ENCODE peak calls at places on chromosomes 3 and 15, in seven cellular contexts. One of them, this sample, is unnamed.

GRCh38 chr3:171971919-171972526 is 67.4 kb upstream of the FNDC3B start:
- DNase-seq in suprapubic skin: no peak
- DNase-seq in ovary: no peak
- DNase-seq in thyroid gland: no peak
- DNase-seq in testis: no peak
- DNase-seq in uterus: no peak
- DNase-seq in esophagus squamous epithelium: no peak
- DNase-seq in this sample: no peak

GRCh38 chr3:43079536-43080332 is 26.1 kb downstream of the POMGNT2 start:
- DNase-seq in testis: no peak
- DNase-seq in ovary: no peak
- DNase-seq in suprapubic skin: no peak
- DNase-seq in thyroid gland: no peak
- DNase-seq in esophagus squamous epithelium: no peak
- DNase-seq in uterus: no peak
- DNase-seq in this sample: no peak

GRCh38 chr3:110420158-110420641 is 651.4 kb upstream of the NECTIN3 start:
- DNase-seq in uterus: no peak
- DNase-seq in testis: no peak
- DNase-seq in esophagus squamous epithelium: no peak
- DNase-seq in thyroid gland: no peak
- DNase-seq in ovary: no peak
- DNase-seq in suprapubic skin: no peak
- DNase-seq in this sample: no peak

GRCh38 chr15:80549191-80549590 is 145.0 kb downstream of the ARNT2 start:
- DNase-seq in testis: no peak
- DNase-seq in uterus: no peak
- DNase-seq in ovary: no peak
- DNase-seq in esophagus squamous epithelium: no peak
- DNase-seq in suprapubic skin: no peak
- DNase-seq in thyroid gland: no peak
- DNase-seq in this sample: no peak

GRCh38 chr15:98017150-98017964 is 56.9 kb downstream of the ARRDC4 start:
- DNase-seq in suprapubic skin: no peak
- DNase-seq in ovary: no peak
- DNase-seq in thyroid gland: no peak
- DNase-seq in testis: no peak
- DNase-seq in uterus: no peak
- DNase-seq in esophagus squamous epithelium: no peak
- DNase-seq in this sample: no peak

GRCh38 chr3:193190387-193190786 is 50.6 kb upstream of the PLAAT1 start:
- DNase-seq in ovary: no peak
- DNase-seq in suprapubic skin: no peak
- DNase-seq in thyroid gland: peak; percentile 30
- DNase-seq in esophagus squamous epithelium: no peak
- DNase-seq in uterus: no peak
- DNase-seq in testis: peak; percentile 67
- DNase-seq in this sample: no peak

GRCh38 chr3:195758721-195759353 is 38.1 kb downstream of the MUC20 start:
- DNase-seq in suprapubic skin: peak; percentile 33
- DNase-seq in uterus: no peak
- DNase-seq in thyroid gland: no peak
- DNase-seq in testis: peak; percentile 10
- DNase-seq in ovary: no peak
- DNase-seq in esophagus squamous epithelium: no peak
- DNase-seq in this sample: no peak

GRCh38 chr3:165624761-165625160 is 212.5 kb downstream of the BCHE start:
- DNase-seq in suprapubic skin: no peak
- DNase-seq in uterus: no peak
- DNase-seq in esophagus squamous epithelium: no peak
- DNase-seq in thyroid gland: no peak
- DNase-seq in ovary: no peak
- DNase-seq in testis: no peak
- DNase-seq in this sample: no peak

GRCh38 chr3:159733194-159733860 is 255.3 kb upstream of the IL12A start:
- DNase-seq in uterus: no peak
- DNase-seq in ovary: no peak
- DNase-seq in testis: no peak
- DNase-seq in thyroid gland: no peak
- DNase-seq in esophagus squamous epithelium: no peak
- DNase-seq in suprapubic skin: no peak
- DNase-seq in this sample: no peak

GRCh38 chr3:46280105-46280797 is 38.0 kb downstream of the CCR3 start:
- DNase-seq in ovary: no peak
- DNase-seq in thyroid gland: peak; percentile 14
- DNase-seq in uterus: no peak
- DNase-seq in esophagus squamous epithelium: no peak
- DNase-seq in testis: no peak
- DNase-seq in suprapubic skin: no peak
- DNase-seq in this sample: no peak

GRCh38 chr3:109224333-109224732 is 87.8 kb downstream of the C3orf85 start:
- DNase-seq in esophagus squamous epithelium: no peak
- DNase-seq in thyroid gland: no peak
- DNase-seq in uterus: no peak
- DNase-seq in suprapubic skin: no peak
- DNase-seq in ovary: no peak
- DNase-seq in testis: peak; percentile 30
- DNase-seq in this sample: no peak

GRCh38 chr15:80999623-81000036 is 1.1 kb upstream of the TLNRD1 start:
- DNase-seq in thyroid gland: no peak
- DNase-seq in suprapubic skin: no peak
- DNase-seq in testis: no peak
- DNase-seq in esophagus squamous epithelium: no peak
- DNase-seq in uterus: no peak
- DNase-seq in ovary: no peak
- DNase-seq in this sample: peak; percentile 45

GRCh38 chr15:34610388-34610787 is 26.9 kb upstream of the GOLGA8B start:
- DNase-seq in esophagus squamous epithelium: no peak
- DNase-seq in suprapubic skin: no peak
- DNase-seq in ovary: no peak
- DNase-seq in thyroid gland: no peak
- DNase-seq in uterus: no peak
- DNase-seq in testis: no peak
- DNase-seq in this sample: no peak

GRCh38 chr3:54665201-54665600 is 262.7 kb downstream of the LRTM1 start:
- DNase-seq in ovary: no peak
- DNase-seq in esophagus squamous epithelium: no peak
- DNase-seq in testis: no peak
- DNase-seq in thyroid gland: no peak
- DNase-seq in uterus: no peak
- DNase-seq in suprapubic skin: no peak
- DNase-seq in this sample: no peak

GRCh38 chr15:66053991-66054390 is 184.7 kb downstream of the RAB11A start:
- DNase-seq in esophagus squamous epithelium: no peak
- DNase-seq in thyroid gland: no peak
- DNase-seq in uterus: no peak
- DNase-seq in ovary: no peak
- DNase-seq in suprapubic skin: no peak
- DNase-seq in testis: no peak
- DNase-seq in this sample: no peak

GRCh38 chr3:101128786-101129185 is 135.6 kb upstream of the ABI3BP start:
- DNase-seq in suprapubic skin: no peak
- DNase-seq in thyroid gland: peak; percentile 3
- DNase-seq in esophagus squamous epithelium: no peak
- DNase-seq in ovary: no peak
- DNase-seq in testis: no peak
- DNase-seq in uterus: no peak
- DNase-seq in this sample: no peak

GRCh38 chr15:90001062-90001682 is at the start of gene ZNF710:
- DNase-seq in suprapubic skin: peak; percentile 69
- DNase-seq in esophagus squamous epithelium: no peak
- DNase-seq in testis: peak; percentile 66
- DNase-seq in thyroid gland: peak; percentile 61
- DNase-seq in uterus: peak; percentile 71
- DNase-seq in ovary: peak; percentile 75
- DNase-seq in this sample: peak; percentile 71

GRCh38 chr3:107425033-107425432 is 47.8 kb downstream of the CCDC54 start:
- DNase-seq in uterus: no peak
- DNase-seq in thyroid gland: no peak
- DNase-seq in suprapubic skin: no peak
- DNase-seq in testis: no peak
- DNase-seq in esophagus squamous epithelium: no peak
- DNase-seq in ovary: no peak
- DNase-seq in this sample: no peak

GRCh38 chr3:181210275-181210674 is 220.7 kb upstream of the DNAJC19 start:
- DNase-seq in testis: no peak
- DNase-seq in uterus: no peak
- DNase-seq in thyroid gland: no peak
- DNase-seq in suprapubic skin: no peak
- DNase-seq in esophagus squamous epithelium: no peak
- DNase-seq in ovary: no peak
- DNase-seq in this sample: no peak

GRCh38 chr15:89196994-89197393 is 24.4 kb downstream of the RLBP1 start:
- DNase-seq in uterus: no peak
- DNase-seq in thyroid gland: peak; percentile 63
- DNase-seq in esophagus squamous epithelium: no peak
- DNase-seq in ovary: no peak
- DNase-seq in testis: no peak
- DNase-seq in suprapubic skin: peak; percentile 55
- DNase-seq in this sample: no peak

GRCh38 chr3:185914911-185915629 is 22.7 kb downstream of the TRA2B start:
- DNase-seq in uterus: no peak
- DNase-seq in esophagus squamous epithelium: no peak
- DNase-seq in thyroid gland: no peak
- DNase-seq in suprapubic skin: no peak
- DNase-seq in testis: no peak
- DNase-seq in ovary: no peak
- DNase-seq in this sample: no peak
- TF ChIP-seq POLR2A in uterus: no peak
- TF ChIP-seq POLR2A in esophagus squamous epithelium: no peak
- TF ChIP-seq POLR2A in thyroid gland: no peak
- TF ChIP-seq POLR2A in suprapubic skin: no peak
- TF ChIP-seq POLR2A in testis: no peak
- TF ChIP-seq POLR2A in ovary: no peak
- TF ChIP-seq POLR2A in this sample: no peak

GRCh38 chr3:15011174-15011573 is 53.9 kb downstream of the MRPS25 start:
- DNase-seq in testis: no peak
- DNase-seq in uterus: no peak
- DNase-seq in esophagus squamous epithelium: no peak
- DNase-seq in ovary: no peak
- DNase-seq in thyroid gland: no peak
- DNase-seq in suprapubic skin: no peak
- DNase-seq in this sample: no peak

GRCh38 chr3:15010664-15011063 is 54.5 kb downstream of the MRPS25 start:
- DNase-seq in ovary: no peak
- DNase-seq in thyroid gland: no peak
- DNase-seq in esophagus squamous epithelium: no peak
- DNase-seq in suprapubic skin: no peak
- DNase-seq in uterus: no peak
- DNase-seq in testis: no peak
- DNase-seq in this sample: no peak

GRCh38 chr3:15009156-15009555 is 56.0 kb downstream of the MRPS25 start:
- DNase-seq in testis: no peak
- DNase-seq in esophagus squamous epithelium: no peak
- DNase-seq in uterus: no peak
- DNase-seq in ovary: no peak
- DNase-seq in thyroid gland: no peak
- DNase-seq in suprapubic skin: no peak
- DNase-seq in this sample: no peak

GRCh38 chr3:15007681-15008141 is 57.4 kb downstream of the MRPS25 start:
- DNase-seq in testis: no peak
- DNase-seq in thyroid gland: no peak
- DNase-seq in suprapubic skin: no peak
- DNase-seq in esophagus squamous epithelium: no peak
- DNase-seq in uterus: no peak
- DNase-seq in ovary: no peak
- DNase-seq in this sample: no peak
- H3K36me3 ChIP-seq in testis: no peaks in the 10 kb centered on the region
- H3K36me3 ChIP-seq in thyroid gland: no peaks in the 10 kb centered on the region
- H3K36me3 ChIP-seq in suprapubic skin: peaks cover 51% of the 10 kb centered on the region
- H3K36me3 ChIP-seq in esophagus squamous epithelium: peaks cover 85% of the 10 kb centered on the region
- H3K36me3 ChIP-seq in uterus: no peaks in the 10 kb centered on the region
- H3K36me3 ChIP-seq in ovary: no peaks in the 10 kb centered on the region
- H3K36me3 ChIP-seq in this sample: peaks cover 3% of the 10 kb centered on the region

GRCh38 chr3:138068046-138068445 is 47.4 kb downstream of the DZIP1L start:
- DNase-seq in testis: no peak
- DNase-seq in esophagus squamous epithelium: no peak
- DNase-seq in thyroid gland: no peak
- DNase-seq in suprapubic skin: no peak
- DNase-seq in uterus: no peak
- DNase-seq in ovary: no peak
- DNase-seq in this sample: no peak

GRCh38 chr3:138070006-138070405 is 45.4 kb downstream of the DZIP1L start:
- DNase-seq in suprapubic skin: no peak
- DNase-seq in thyroid gland: peak; percentile 68
- DNase-seq in ovary: no peak
- DNase-seq in testis: no peak
- DNase-seq in esophagus squamous epithelium: no peak
- DNase-seq in uterus: no peak
- DNase-seq in this sample: no peak

GRCh38 chr3:138078096-138078495 is 37.3 kb downstream of the DZIP1L start:
- DNase-seq in thyroid gland: no peak
- DNase-seq in ovary: no peak
- DNase-seq in esophagus squamous epithelium: no peak
- DNase-seq in testis: no peak
- DNase-seq in uterus: no peak
- DNase-seq in suprapubic skin: no peak
- DNase-seq in this sample: no peak

GRCh38 chr3:138068579-138069174 is 46.7 kb downstream of the DZIP1L start:
- DNase-seq in uterus: peak; percentile 78
- DNase-seq in esophagus squamous epithelium: peak; percentile 10
- DNase-seq in testis: peak; percentile 85
- DNase-seq in suprapubic skin: peak; percentile 84
- DNase-seq in thyroid gland: peak; percentile 86
- DNase-seq in ovary: peak; percentile 88
- DNase-seq in this sample: peak; percentile 81

GRCh38 chr3:138072816-138073215 is 42.6 kb downstream of the DZIP1L start:
- DNase-seq in uterus: no peak
- DNase-seq in thyroid gland: no peak
- DNase-seq in ovary: no peak
- DNase-seq in suprapubic skin: no peak
- DNase-seq in testis: no peak
- DNase-seq in esophagus squamous epithelium: no peak
- DNase-seq in this sample: no peak
- TF ChIP-seq POLR2A in uterus: no peak
- TF ChIP-seq POLR2A in thyroid gland: no peak
- TF ChIP-seq POLR2A in ovary: no peak
- TF ChIP-seq POLR2A in suprapubic skin: no peak
- TF ChIP-seq POLR2A in testis: no peak
- TF ChIP-seq POLR2A in esophagus squamous epithelium: no peak
- TF ChIP-seq POLR2A in this sample: no peak

DNA sequence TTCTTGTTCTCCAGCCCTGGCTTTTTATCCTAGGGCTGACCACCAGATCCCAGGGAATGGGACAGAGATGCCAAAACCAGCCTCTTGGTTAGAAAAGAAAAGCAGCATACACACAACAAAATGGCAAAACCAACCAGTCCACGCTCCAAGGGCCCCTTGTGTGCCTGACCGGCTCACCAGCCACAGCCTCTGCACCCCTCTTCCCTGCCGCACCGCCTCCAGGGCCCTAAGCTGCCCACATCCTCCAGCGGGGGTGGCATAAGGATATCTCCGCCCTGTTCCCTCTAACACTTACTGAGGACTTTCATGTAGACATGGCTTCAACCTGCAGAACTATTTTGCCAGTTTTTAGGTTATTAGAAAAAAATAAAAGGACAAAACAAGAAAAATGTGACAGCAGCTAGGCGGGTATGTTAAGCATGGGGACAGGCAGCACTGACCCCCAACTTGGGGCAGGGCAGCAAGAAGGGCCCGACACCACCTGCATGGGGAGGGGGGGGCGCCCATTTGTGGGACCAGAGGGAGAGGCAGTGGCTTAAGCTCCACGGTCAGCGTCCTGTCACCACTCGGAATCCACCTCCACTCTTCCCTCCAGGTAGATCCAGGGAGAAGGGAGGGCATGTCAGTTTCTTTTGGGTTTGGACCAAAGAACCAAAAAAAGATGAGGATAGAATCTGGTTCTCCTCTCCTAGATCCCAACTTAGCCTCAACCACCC is 49.1 kb downstream of the DHX30 start:
- DNase-seq in thyroid gland: no peak
- DNase-seq in esophagus squamous epithelium: no peak
- DNase-seq in testis: no peak
- DNase-seq in uterus: no peak
- DNase-seq in ovary: no peak
- DNase-seq in suprapubic skin: no peak
- DNase-seq in this sample: no peak
- H3K36me3 ChIP-seq in thyroid gland: peaks cover 65% of the 10 kb centered on the region
- H3K36me3 ChIP-seq in esophagus squamous epithelium: peaks cover 100% of the 10 kb centered on the region
- H3K36me3 ChIP-seq in testis: no peaks in the 10 kb centered on the region
- H3K36me3 ChIP-seq in uterus: no peaks in the 10 kb centered on the region
- H3K36me3 ChIP-seq in ovary: no peaks in the 10 kb centered on the region
- H3K36me3 ChIP-seq in suprapubic skin: peaks cover 100% of the 10 kb centered on the region
- H3K36me3 ChIP-seq in this sample: peaks cover 98% of the 10 kb centered on the region